ENCODE peak calls at places on chromosomes 2 and 18, in four cellular contexts. I, O, W and F are unnamed samples.

GRCh38 chr2:138090330-138090729 is 126.1 kb downstream of the HNMT start:
- DNase-seq in I (no peak), W (peak; percentile 19), O (no peak), F (no peak)

GRCh38 chr2:166156985-166157490 is 29.2 kb upstream of the SCN1A start:
- DNase-seq in I (no peak), W (no peak), O (no peak), F (no peak)

GRCh38 chr2:13046557-13047165 is 329.9 kb downstream of the TRIB2 start:
- DNase-seq in I (no peak), W (peak; percentile 5), O (no peak), F (no peak)

GRCh38 chr18:28204154-28204553 is 27.2 kb upstream of the CDH2 start:
- DNase-seq in I (no peak), O (no peak), W (no peak), F (no peak)

GRCh38 chr2:7427293-7428060 is 510.3 kb downstream of the RNF144A start:
- DNase-seq in I (peak; percentile 72), W (peak; percentile 84), O (no peak), F (no peak)

GRCh38 chr2:168793596-168793995 is 8.8 kb upstream of the NOSTRIN start:
- DNase-seq in O (no peak), W (no peak), I (no peak), F (no peak)

GRCh38 chr2:64412671-64413070 is 41.3 kb upstream of the LGALSL start:
- DNase-seq in I (no peak), O (no peak), W (no peak), F (no peak)

GRCh38 chr2:123493687-123494086 is 531.4 kb upstream of the CNTNAP5 start:
- DNase-seq in I (no peak), W (no peak), O (no peak), F (no peak)

GRCh38 chr18:31302991-31303390 is 15.0 kb upstream of the DSG1 start:
- DNase-seq in O (no peak), I (no peak), W (no peak), F (no peak)

GRCh38 chr18:76491801-76492668 is 3.0 kb downstream of the ZNF516 start:
- DNase-seq in O (no peak), I (peak; percentile 53), W (peak; percentile 47), F (no peak)